ENCODE peak calls at places on chromosomes 4 and X, in seven cellular contexts. One of them, this sample, is unnamed.

GRCh38 chr4:92303621-92304027 is at the start of gene GRID2:
- DNase-seq in upper lobe of right lung: peak
- DNase-seq in CD8-positive, alpha-beta memory T cell: no peak
- DNase-seq in CD8-positive, alpha-beta T cell: no peak
- DNase-seq in testis: peak
- DNase-seq in neuronal stem cell: peak
- DNase-seq in heart left ventricle: no peak
- DNase-seq in this sample: peak

GRCh38 chr4:106587558-106587957 is 219.0 kb upstream of the GIMD1 start:
- DNase-seq in upper lobe of right lung: no peak
- DNase-seq in CD8-positive, alpha-beta memory T cell: no peak
- DNase-seq in CD8-positive, alpha-beta T cell: no peak
- DNase-seq in testis: no peak
- DNase-seq in neuronal stem cell: no peak
- DNase-seq in heart left ventricle: no peak
- DNase-seq in this sample: no peak

GRCh38 chrX:13898084-13898483 is 81.2 kb upstream of the GPM6B start:
- DNase-seq in upper lobe of right lung: no peak
- DNase-seq in CD8-positive, alpha-beta memory T cell: no peak
- DNase-seq in CD8-positive, alpha-beta T cell: no peak
- DNase-seq in testis: peak
- DNase-seq in neuronal stem cell: no peak
- DNase-seq in heart left ventricle: peak
- DNase-seq in this sample: peak

GRCh38 chr4:156100651-156101050 is 147.0 kb upstream of the CTSO start:
- DNase-seq in upper lobe of right lung: no peak
- DNase-seq in CD8-positive, alpha-beta memory T cell: no peak
- DNase-seq in CD8-positive, alpha-beta T cell: no peak
- DNase-seq in testis: no peak
- DNase-seq in neuronal stem cell: no peak
- DNase-seq in heart left ventricle: no peak
- DNase-seq in this sample: no peak

GRCh38 chr4:119585771-119586170 is 42.8 kb downstream of the PDE5A start:
- DNase-seq in upper lobe of right lung: no peak
- DNase-seq in CD8-positive, alpha-beta memory T cell: no peak
- DNase-seq in CD8-positive, alpha-beta T cell: no peak
- DNase-seq in testis: no peak
- DNase-seq in neuronal stem cell: no peak
- DNase-seq in heart left ventricle: no peak
- DNase-seq in this sample: no peak

GRCh38 chr4:139014391-139015268 is 951 bp upstream of the NOCT start:
- DNase-seq in upper lobe of right lung: no peak
- DNase-seq in CD8-positive, alpha-beta memory T cell: no peak
- DNase-seq in CD8-positive, alpha-beta T cell: no peak
- DNase-seq in testis: no peak
- DNase-seq in neuronal stem cell: no peak
- DNase-seq in heart left ventricle: peak
- DNase-seq in this sample: no peak

GRCh38 chr4:18689308-18689915 is 667.9 kb upstream of the LCORL start:
- DNase-seq in upper lobe of right lung: no peak
- DNase-seq in CD8-positive, alpha-beta memory T cell: no peak
- DNase-seq in CD8-positive, alpha-beta T cell: no peak
- DNase-seq in testis: peak
- DNase-seq in neuronal stem cell: peak
- DNase-seq in heart left ventricle: peak
- DNase-seq in this sample: no peak

GRCh38 chr4:54101190-54102041 is 1.5 kb downstream of the GSX2 start:
- DNase-seq in upper lobe of right lung: no peak
- DNase-seq in CD8-positive, alpha-beta memory T cell: no peak
- DNase-seq in CD8-positive, alpha-beta T cell: no peak
- DNase-seq in testis: no peak
- DNase-seq in neuronal stem cell: no peak
- DNase-seq in heart left ventricle: no peak
- DNase-seq in this sample: no peak

GRCh38 chr4:47278631-47279030 is 184.9 kb downstream of the COMMD8 start:
- DNase-seq in upper lobe of right lung: no peak
- DNase-seq in CD8-positive, alpha-beta memory T cell: no peak
- DNase-seq in CD8-positive, alpha-beta T cell: no peak
- DNase-seq in testis: no peak
- DNase-seq in neuronal stem cell: no peak
- DNase-seq in heart left ventricle: no peak
- DNase-seq in this sample: no peak

GRCh38 chr4:176638992-176639391 is 153.7 kb downstream of the VEGFC start:
- DNase-seq in upper lobe of right lung: no peak
- DNase-seq in CD8-positive, alpha-beta memory T cell: no peak
- DNase-seq in CD8-positive, alpha-beta T cell: no peak
- DNase-seq in testis: no peak
- DNase-seq in neuronal stem cell: no peak
- DNase-seq in heart left ventricle: no peak
- DNase-seq in this sample: no peak

GRCh38 chr4:11635336-11635735 is 206.6 kb upstream of the HS3ST1 start:
- DNase-seq in upper lobe of right lung: no peak
- DNase-seq in CD8-positive, alpha-beta memory T cell: no peak
- DNase-seq in CD8-positive, alpha-beta T cell: no peak
- DNase-seq in testis: no peak
- DNase-seq in neuronal stem cell: no peak
- DNase-seq in heart left ventricle: no peak
- DNase-seq in this sample: no peak

GRCh38 chr4:113781439-113782040 is 20.0 kb upstream of the CAMK2D start:
- DNase-seq in upper lobe of right lung: no peak
- DNase-seq in CD8-positive, alpha-beta memory T cell: no peak
- DNase-seq in CD8-positive, alpha-beta T cell: no peak
- DNase-seq in testis: no peak
- DNase-seq in neuronal stem cell: no peak
- DNase-seq in heart left ventricle: no peak
- DNase-seq in this sample: no peak

GRCh38 chr4:140099993-140100392 is 54.0 kb downstream of the MAML3 start:
- DNase-seq in upper lobe of right lung: peak
- DNase-seq in CD8-positive, alpha-beta memory T cell: no peak
- DNase-seq in CD8-positive, alpha-beta T cell: no peak
- DNase-seq in testis: peak
- DNase-seq in neuronal stem cell: no peak
- DNase-seq in heart left ventricle: peak
- DNase-seq in this sample: peak

GRCh38 chrX:68896581-68896980 is 67.8 kb downstream of the EFNB1 start:
- DNase-seq in upper lobe of right lung: no peak
- DNase-seq in CD8-positive, alpha-beta memory T cell: no peak
- DNase-seq in CD8-positive, alpha-beta T cell: no peak
- DNase-seq in testis: no peak
- DNase-seq in neuronal stem cell: no peak
- DNase-seq in heart left ventricle: no peak
- DNase-seq in this sample: no peak

GRCh38 chrX:45774961-45775360 is 574.3 kb upstream of the DIPK2B start:
- DNase-seq in upper lobe of right lung: no peak
- DNase-seq in CD8-positive, alpha-beta memory T cell: no peak
- DNase-seq in CD8-positive, alpha-beta T cell: no peak
- DNase-seq in testis: no peak
- DNase-seq in neuronal stem cell: no peak
- DNase-seq in heart left ventricle: no peak
- DNase-seq in this sample: no peak

GRCh38 chr4:30839583-30840520 is 119.7 kb downstream of the PCDH7 start:
- DNase-seq in upper lobe of right lung: no peak
- DNase-seq in CD8-positive, alpha-beta memory T cell: no peak
- DNase-seq in CD8-positive, alpha-beta T cell: no peak
- DNase-seq in testis: no peak
- DNase-seq in neuronal stem cell: no peak
- DNase-seq in heart left ventricle: no peak
- DNase-seq in this sample: no peak

GRCh38 chr4:184343400-184344177 is 125.9 kb upstream of the ENPP6 start:
- DNase-seq in upper lobe of right lung: peak
- DNase-seq in CD8-positive, alpha-beta memory T cell: peak
- DNase-seq in CD8-positive, alpha-beta T cell: peak
- DNase-seq in testis: peak
- DNase-seq in neuronal stem cell: peak
- DNase-seq in heart left ventricle: peak
- DNase-seq in this sample: peak

GRCh38 chrX:2708016-2708415 is 16.9 kb downstream of the CD99 start:
- DNase-seq in upper lobe of right lung: no peak
- DNase-seq in CD8-positive, alpha-beta memory T cell: no peak
- DNase-seq in CD8-positive, alpha-beta T cell: no peak
- DNase-seq in testis: no peak
- DNase-seq in neuronal stem cell: no peak
- DNase-seq in heart left ventricle: no peak
- DNase-seq in this sample: no peak
- H3K27ac ChIP-seq in upper lobe of right lung: peak
- H3K27ac ChIP-seq in CD8-positive, alpha-beta memory T cell: no peak
- H3K27ac ChIP-seq in CD8-positive, alpha-beta T cell: no peak
- H3K27ac ChIP-seq in testis: no peak
- H3K27ac ChIP-seq in neuronal stem cell: peak
- H3K27ac ChIP-seq in heart left ventricle: peak
- H3K27ac ChIP-seq in this sample: no peak

DNA sequence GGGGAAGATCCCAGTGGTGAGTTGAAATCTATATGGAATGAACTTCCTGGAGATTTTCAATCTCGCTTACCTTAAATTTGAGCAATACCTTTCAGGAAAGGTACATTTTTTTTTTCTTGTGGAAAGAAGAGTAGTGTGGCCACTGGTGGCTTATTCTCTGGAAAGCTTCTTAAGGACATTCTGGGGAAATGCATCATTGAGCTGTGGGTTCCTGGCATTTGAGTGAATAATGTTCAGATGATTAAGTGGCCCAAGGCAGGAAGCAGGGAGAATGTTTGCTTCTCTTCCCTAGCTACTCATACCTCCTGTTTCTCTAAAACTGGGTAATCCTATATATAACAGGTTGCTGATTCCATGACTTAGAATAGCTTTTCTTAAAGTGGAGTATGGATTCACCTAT is 31.8 kb downstream of the STAG2 start:
- DNase-seq in upper lobe of right lung: no peak
- DNase-seq in CD8-positive, alpha-beta memory T cell: no peak
- DNase-seq in CD8-positive, alpha-beta T cell: no peak
- DNase-seq in testis: no peak
- DNase-seq in neuronal stem cell: no peak
- DNase-seq in heart left ventricle: no peak
- DNase-seq in this sample: no peak
- H3K27ac ChIP-seq in upper lobe of right lung: peak
- H3K27ac ChIP-seq in CD8-positive, alpha-beta memory T cell: no peak
- H3K27ac ChIP-seq in CD8-positive, alpha-beta T cell: no peak
- H3K27ac ChIP-seq in testis: no peak
- H3K27ac ChIP-seq in neuronal stem cell: no peak
- H3K27ac ChIP-seq in heart left ventricle: no peak
- H3K27ac ChIP-seq in this sample: no peak

GRCh38 chr4:26141916-26142638 is 178.7 kb upstream of the RBPJ start:
- DNase-seq in upper lobe of right lung: no peak
- DNase-seq in CD8-positive, alpha-beta memory T cell: no peak
- DNase-seq in CD8-positive, alpha-beta T cell: no peak
- DNase-seq in testis: peak
- DNase-seq in neuronal stem cell: no peak
- DNase-seq in heart left ventricle: peak
- DNase-seq in this sample: peak

GRCh38 chr4:26139310-26139924 is 181.4 kb upstream of the RBPJ start:
- DNase-seq in upper lobe of right lung: no peak
- DNase-seq in CD8-positive, alpha-beta memory T cell: no peak
- DNase-seq in CD8-positive, alpha-beta T cell: no peak
- DNase-seq in testis: no peak
- DNase-seq in neuronal stem cell: no peak
- DNase-seq in heart left ventricle: no peak
- DNase-seq in this sample: no peak

GRCh38 chr4:26141101-26141830 is 179.5 kb upstream of the RBPJ start:
- DNase-seq in upper lobe of right lung: no peak
- DNase-seq in CD8-positive, alpha-beta memory T cell: no peak
- DNase-seq in CD8-positive, alpha-beta T cell: no peak
- DNase-seq in testis: peak
- DNase-seq in neuronal stem cell: no peak
- DNase-seq in heart left ventricle: no peak
- DNase-seq in this sample: no peak

GRCh38 chr4:26136615-26137014 is 184.2 kb upstream of the RBPJ start:
- DNase-seq in upper lobe of right lung: no peak
- DNase-seq in CD8-positive, alpha-beta memory T cell: no peak
- DNase-seq in CD8-positive, alpha-beta T cell: no peak
- DNase-seq in testis: no peak
- DNase-seq in neuronal stem cell: no peak
- DNase-seq in heart left ventricle: no peak
- DNase-seq in this sample: no peak

DNA sequence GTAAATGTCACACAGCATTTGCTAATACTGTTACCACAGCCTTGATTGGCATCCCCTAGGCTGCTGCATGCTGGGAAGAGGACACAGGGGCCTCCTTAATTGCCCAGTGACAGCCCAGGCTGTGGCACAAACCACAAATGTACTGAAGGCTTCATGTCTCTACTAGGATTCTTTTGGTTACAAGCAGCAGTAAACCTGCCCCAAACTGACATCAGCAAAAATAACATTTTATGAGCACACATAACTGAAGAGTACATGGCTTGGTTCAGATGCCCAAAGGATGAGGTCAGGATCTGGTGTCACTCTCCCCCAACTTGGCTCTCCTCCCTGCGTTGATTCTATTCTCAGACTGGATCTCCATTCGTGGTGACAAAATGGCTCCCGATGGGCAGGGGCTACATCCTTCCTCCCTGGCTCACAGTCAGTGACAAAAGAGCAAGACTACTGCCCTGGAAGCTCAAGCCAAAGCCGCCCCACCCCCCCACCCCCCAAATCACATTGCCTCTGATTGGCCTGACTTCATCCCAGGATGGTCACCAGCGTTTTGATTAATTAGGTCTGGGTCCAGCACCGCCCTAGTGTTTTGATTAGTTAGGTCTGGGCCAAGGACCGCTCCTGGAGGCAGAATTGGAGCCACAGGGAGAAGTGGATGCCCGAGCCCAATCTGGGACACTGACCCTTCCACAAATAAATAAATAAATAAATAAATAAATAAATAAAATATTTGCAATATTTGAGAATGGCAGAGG is 180.5 kb upstream of the RBPJ start:
- DNase-seq in upper lobe of right lung: no peak
- DNase-seq in CD8-positive, alpha-beta memory T cell: no peak
- DNase-seq in CD8-positive, alpha-beta T cell: no peak
- DNase-seq in testis: peak
- DNase-seq in neuronal stem cell: no peak
- DNase-seq in heart left ventricle: no peak
- DNase-seq in this sample: no peak
- H3K27ac ChIP-seq in upper lobe of right lung: no peak
- H3K27ac ChIP-seq in CD8-positive, alpha-beta memory T cell: no peak
- H3K27ac ChIP-seq in CD8-positive, alpha-beta T cell: no peak
- H3K27ac ChIP-seq in testis: peak
- H3K27ac ChIP-seq in neuronal stem cell: no peak
- H3K27ac ChIP-seq in heart left ventricle: no peak
- H3K27ac ChIP-seq in this sample: no peak

DNA sequence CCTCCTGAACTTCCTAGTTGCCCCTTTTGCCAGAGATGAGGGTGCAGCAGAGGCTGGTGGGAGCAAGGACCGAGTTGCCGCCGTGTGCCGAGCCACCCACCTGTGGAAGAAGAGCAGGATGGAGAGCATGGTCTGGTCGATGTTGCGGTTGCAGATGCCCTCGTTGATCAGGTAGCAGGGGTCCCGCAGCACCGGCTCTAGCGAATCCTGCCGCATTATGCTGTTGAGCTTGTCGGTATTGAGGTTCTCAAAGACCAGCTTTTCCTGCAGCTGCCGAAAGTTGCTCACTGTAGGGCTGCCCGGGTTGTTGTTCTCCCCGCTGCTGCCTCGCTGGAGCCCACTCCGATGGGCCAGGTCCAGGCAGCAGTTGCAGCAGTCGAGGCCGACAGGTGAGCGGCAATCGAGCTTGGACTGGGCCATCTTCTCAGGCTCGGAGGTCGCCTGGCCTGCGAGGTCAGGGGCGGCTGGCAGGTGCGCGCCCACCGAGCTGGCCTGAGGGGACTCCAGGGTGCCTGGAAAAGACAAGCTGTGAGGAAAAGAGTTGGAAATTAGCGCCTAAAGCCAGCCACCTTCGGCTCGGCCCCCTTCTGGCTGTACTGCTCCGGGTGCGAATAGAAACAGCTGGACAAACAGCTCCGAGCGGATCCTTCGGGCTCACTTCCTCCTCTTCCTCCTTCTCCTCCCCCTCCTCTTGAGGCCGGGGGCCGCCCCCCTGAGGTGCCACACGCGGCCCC is 420 bp downstream of the TSC22D3 start:
- DNase-seq in upper lobe of right lung: no peak
- DNase-seq in CD8-positive, alpha-beta memory T cell: no peak
- DNase-seq in CD8-positive, alpha-beta T cell: peak
- DNase-seq in testis: no peak
- DNase-seq in neuronal stem cell: no peak
- DNase-seq in heart left ventricle: peak
- DNase-seq in this sample: no peak
- H3K27ac ChIP-seq in upper lobe of right lung: peak
- H3K27ac ChIP-seq in CD8-positive, alpha-beta memory T cell: peak
- H3K27ac ChIP-seq in CD8-positive, alpha-beta T cell: peak
- H3K27ac ChIP-seq in testis: peak
- H3K27ac ChIP-seq in neuronal stem cell: no peak
- H3K27ac ChIP-seq in heart left ventricle: peak
- H3K27ac ChIP-seq in this sample: peak